ENCODE peak calls at places on chromosome 2, in seven cellular contexts. Q is left kidney; I is T-cell; X is effector memory CD8-positive, alpha-beta T cell; D is H4; C is Calu3; O is mesothelial cell of epicardium. S is an unnamed sample.

GRCh38 chr2:231315896-231316295 is 79.6 kb upstream of the B3GNT7 start:
- DNase-seq in D (no peak), X (no peak), Q (no peak), I (no peak), O (no peak), C (no peak), S (no peak)

GRCh38 chr2:167147254-167147941 is 259.1 kb downstream of the XIRP2 start:
- DNase-seq in Q (no peak), I (no peak), C (no peak), X (no peak), O (no peak), D (no peak), S (no peak)

GRCh38 chr2:75098856-75099255 is 100.5 kb downstream of the TACR1 start:
- DNase-seq in C (peak), Q (peak), I (no peak), O (no peak), D (peak), X (no peak), S (no peak)

GRCh38 chr2:162164802-162165201 is 12.8 kb upstream of the GCG start:
- DNase-seq in D (no peak), C (no peak), Q (no peak), I (no peak), O (no peak), X (no peak), S (no peak)

GRCh38 chr2:10960606-10961489 is 49.1 kb downstream of the KCNF1 start:
- DNase-seq in O (no peak), C (no peak), I (no peak), Q (no peak), D (no peak), X (no peak), S (no peak)

GRCh38 chr2:237727363-237727762 is 71.2 kb upstream of the RBM44 start:
- DNase-seq in Q (no peak), X (no peak), C (no peak), O (no peak), D (no peak), I (no peak), S (no peak)

GRCh38 chr2:173652731-173653426 is 298.2 kb downstream of the CDCA7 start:
- DNase-seq in O (no peak), Q (peak), X (no peak), I (no peak), C (peak), D (peak), S (peak)

GRCh38 chr2:222819722-222820333 is 41.0 kb upstream of the ACSL3 start:
- DNase-seq in Q (no peak), I (no peak), X (no peak), C (no peak), D (peak), O (no peak), S (no peak)

S was measured in HFF-Myc.